ENCODE peak calls at places on chromosomes 13 and 19, in ten cellular contexts. C is body of pancreas; E is neuronal stem cell; G is H1; W is fibroblast of lung; L is uterus; T is H9; X is CD8-positive, alpha-beta T cell; D is HCT116; R is aorta. V is an unnamed sample.

GRCh38 chr13:24052547-24052981 is 108.0 kb upstream of the SPATA13 start:
- DNase-seq in C (no peak), E (no peak), G (no peak), W (peak; percentile 27), L (peak; percentile 54), T (no peak), X (no peak), D (no peak), R (no peak), V (no peak)

GRCh38 chr19:8458380-8458779 is 13.6 kb downstream of the HNRNPM start:
- DNase-seq in C (peak; percentile 42), E (no peak), G (no peak), W (no peak), L (no peak), T (no peak), X (no peak), D (no peak), R (no peak), V (no peak)

GRCh38 chr13:34391071-34391470 is 551.0 kb upstream of the NBEA start:
- DNase-seq in C (no peak), E (no peak), G (no peak), W (peak; percentile 83), L (no peak), T (no peak), X (no peak), D (no peak), R (no peak), V (no peak)

GRCh38 chr13:109651854-109652253 is 134.5 kb downstream of the IRS2 start:
- DNase-seq in C (no peak), E (no peak), G (no peak), W (no peak), L (no peak), T (no peak), X (no peak), D (no peak), R (no peak), V (no peak)

GRCh38 chr13:31213681-31214289 is 14.0 kb downstream of the B3GLCT start:
- DNase-seq in C (no peak), E (no peak), G (no peak), W (peak; percentile 27), L (no peak), T (no peak), X (no peak), D (no peak), R (no peak), V (no peak)

GRCh38 chr19:55694241-55694655 is 19.2 kb downstream of the EPN1 start:
- DNase-seq in C (no peak), E (no peak), G (no peak), W (no peak), L (no peak), T (no peak), X (no peak), D (no peak), R (no peak), V (no peak)

GRCh38 chr13:49060698-49061387 is 85.1 kb downstream of the FNDC3A start:
- DNase-seq in C (no peak), E (no peak), G (no peak), W (peak; percentile 20), L (no peak), T (no peak), X (no peak), D (no peak), R (no peak), V (no peak)

GRCh38 chr19:2854849-2855248 is 12.3 kb upstream of the ZNF556 start:
- DNase-seq in C (no peak), E (no peak), G (no peak), W (no peak), L (no peak), T (no peak), X (no peak), D (no peak), R (no peak), V (no peak)

GRCh38 chr13:45361596-45362206 is 20.7 kb upstream of the TPT1 start:
- DNase-seq in C (no peak), E (no peak), G (no peak), W (peak; percentile 68), L (no peak), T (peak; percentile 69), X (no peak), D (peak; percentile 85), R (no peak), V (no peak)

GRCh38 chr13:32036762-32037161 is 5.2 kb downstream of the FRY start:
- DNase-seq in C (no peak), E (no peak), G (no peak), W (no peak), L (no peak), T (no peak), X (no peak), D (no peak), R (no peak), V (no peak)

GRCh38 chr19:33039815-33040214 is 24.9 kb downstream of the RHPN2 start:
- DNase-seq in C (no peak), E (no peak), G (no peak), W (no peak), L (no peak), T (no peak), X (no peak), D (no peak), R (no peak), V (no peak)

GRCh38 chr13:25046985-25047660 is 48.8 kb upstream of the PABPC3 start:
- DNase-seq in C (no peak), E (peak; percentile 62), G (peak; percentile 80), W (peak; percentile 49), L (no peak), T (peak; percentile 78), X (no peak), D (no peak), R (no peak), V (no peak)

GRCh38 chr13:32205426-32206096 is 109.6 kb downstream of the ZAR1L start:
- DNase-seq in C (no peak), E (no peak), G (no peak), W (no peak), L (no peak), T (no peak), X (no peak), D (no peak), R (no peak), V (no peak)

GRCh38 chr19:38742296-38742695 is 2.0 kb downstream of the CAPN12 start:
- DNase-seq in C (no peak), E (no peak), G (no peak), W (no peak), L (no peak), T (no peak), X (no peak), D (no peak), R (no peak), V (no peak)

GRCh38 chr13:76735641-76736040 is 150.6 kb downstream of the KCTD12 start:
- DNase-seq in C (no peak), E (no peak), G (no peak), W (no peak), L (no peak), T (no peak), X (no peak), D (no peak), R (no peak), V (no peak)

GRCh38 chr13:52599853-52600603 is 42.2 kb upstream of the HNRNPA1L2 start:
- DNase-seq in C (peak; percentile 32), E (no peak), G (peak; percentile 75), W (peak; percentile 35), L (peak; percentile 26), T (peak; percentile 67), X (no peak), D (no peak), R (peak; percentile 60), V (no peak)

GRCh38 chr13:33153421-33154381 is 131.9 kb downstream of the STARD13 start:
- DNase-seq in C (no peak), E (no peak), G (no peak), W (peak; percentile 62), L (peak; percentile 47), T (no peak), X (no peak), D (no peak), R (peak; percentile 48), V (no peak)

GRCh38 chr19:40282209-40282580 is 3.0 kb downstream of the AKT2 start:
- DNase-seq in C (no peak), E (no peak), G (no peak), W (no peak), L (no peak), T (no peak), X (no peak), D (no peak), R (no peak), V (no peak)
- H3K27ac ChIP-seq in C (no peak overlapping the region), E (no peak overlapping the region), G (no peak overlapping the region), W (no peak overlapping the region), L (no peak overlapping the region), T (no peak overlapping the region), X (no peak overlapping the region), D (no peak overlapping the region), R (no peak overlapping the region), V (no peak overlapping the region)

GRCh38 chr19:41870401-41870873 is 6.6 kb upstream of the CD79A start:
- DNase-seq in C (no peak), E (no peak), G (no peak), W (peak; percentile 79), L (no peak), T (no peak), X (no peak), D (no peak), R (no peak), V (no peak)
- H3K27ac ChIP-seq in C (no peak overlapping the region), E (no peak overlapping the region), G (no peak overlapping the region), W (no peak overlapping the region), L (no peak overlapping the region), T (no peak overlapping the region), X (peak overlapping the region; percentile 21), D (peak overlapping the region; percentile 35), R (no peak overlapping the region), V (peak overlapping the region; percentile 65)

GRCh38 chr13:97445504-97446187 is 11.7 kb downstream of the RAP2A start:
- DNase-seq in C (no peak), E (no peak), G (no peak), W (no peak), L (no peak), T (no peak), X (no peak), D (no peak), R (no peak), V (no peak)
- H3K27ac ChIP-seq in C (no peak overlapping the region), E (no peak overlapping the region), G (no peak overlapping the region), W (no peak overlapping the region), L (no peak overlapping the region), T (no peak overlapping the region), X (no peak overlapping the region), D (no peak overlapping the region), R (no peak overlapping the region), V (no peak overlapping the region)

DNA sequence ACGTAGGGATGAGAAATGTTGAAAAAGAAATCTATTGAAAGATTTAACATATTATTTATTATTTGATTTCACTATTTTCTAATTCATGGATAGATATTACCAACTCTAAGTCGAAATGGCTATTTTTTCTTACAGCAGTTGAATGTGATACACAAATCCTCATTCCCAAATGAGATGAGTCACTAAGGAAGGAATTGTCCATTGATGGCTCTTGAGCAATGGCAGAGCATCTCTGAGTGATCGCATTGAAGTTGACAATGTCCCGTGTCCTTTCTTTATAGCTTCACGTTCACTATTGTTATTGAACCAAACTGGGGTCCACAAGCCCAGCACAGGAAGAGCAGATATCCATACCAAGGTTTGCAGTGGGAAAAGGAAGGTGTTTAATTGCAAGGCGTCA is 648.3 kb upstream of the SPRY2 start:
- DNase-seq in C (no peak), E (no peak), G (no peak), W (no peak), L (no peak), T (no peak), X (no peak), D (no peak), R (no peak), V (no peak)
- H3K27ac ChIP-seq in C (no peak overlapping the region), E (no peak overlapping the region), G (no peak overlapping the region), W (no peak overlapping the region), L (no peak overlapping the region), T (no peak overlapping the region), X (no peak overlapping the region), D (no peak overlapping the region), R (no peak overlapping the region), V (no peak overlapping the region)

GRCh38 chr19:41939861-41940442 is 11.7 kb upstream of the ERFL start:
- DNase-seq in C (no peak), E (no peak), G (peak; percentile 74), W (no peak), L (no peak), T (no peak), X (peak; percentile 72), D (no peak), R (no peak), V (peak; percentile 33)
- H3K27ac ChIP-seq in C (no peak overlapping the region), E (no peak overlapping the region), G (no peak overlapping the region), W (no peak overlapping the region), L (no peak overlapping the region), T (no peak overlapping the region), X (no peak overlapping the region), D (no peak overlapping the region), R (no peak overlapping the region), V (peak overlapping the region; percentile 32)